ENCODE peak calls at places on chromosomes 13 and 19, in seven cellular contexts. O is uterus; Q is EH; N is natural killer cell; H is effector memory CD4-positive, alpha-beta T cell; P is PC-9; Z is progenitor cell of endocrine pancreas. F is an unnamed sample.

GRCh38 chr19:11478167-11479089 is 2.4 kb downstream of the ELAVL3 start:
- DNase-seq in O (no peak), Q (no peak), N (no peak), H (no peak), P (no peak), Z (no peak), F (no peak)

GRCh38 chr13:35979378-35979911 is 151.7 kb downstream of the DCLK1 start:
- DNase-seq in O (peak; percentile 83), Q (peak; percentile 92), N (no peak), H (no peak), P (no peak), Z (no peak), F (peak; percentile 25)

GRCh38 chr19:13923194-13923987 is 14.8 kb downstream of the PODNL1 start:
- DNase-seq in O (no peak), Q (no peak), N (no peak), H (no peak), P (no peak), Z (no peak), F (no peak)

GRCh38 chr19:6718741-6719539 is 1.5 kb downstream of the C3 start:
- DNase-seq in O (no peak), Q (peak; percentile 6), N (no peak), H (peak; percentile 23), P (peak; percentile 49), Z (no peak), F (peak; percentile 67)

GRCh38 chr13:110869805-110870706 is 44.8 kb downstream of the ANKRD10 start:
- DNase-seq in O (peak; percentile 98), Q (peak; percentile 100), N (peak; percentile 26), H (no peak), P (peak; percentile 99), Z (no peak), F (peak; percentile 91)

GRCh38 chr19:35268546-35269424 is at the start of gene USF2:
- DNase-seq in O (peak; percentile 69), Q (peak; percentile 79), N (peak; percentile 66), H (peak; percentile 50), P (no peak), Z (peak; percentile 54), F (peak; percentile 89)

GRCh38 chr13:51848674-51849073 is 3.7 kb upstream of the TMEM272 start:
- DNase-seq in O (no peak), Q (peak; percentile 84), N (no peak), H (no peak), P (no peak), Z (no peak), F (no peak)

GRCh38 chr13:20495087-20496023 is 30.3 kb downstream of the CRYL1 start:
- DNase-seq in O (peak; percentile 68), Q (peak; percentile 70), N (no peak), H (peak; percentile 16), P (peak; percentile 69), Z (peak; percentile 23), F (peak; percentile 79)

GRCh38 chr13:61391426-61391825 is 24.2 kb downstream of the PCDH20 start:
- DNase-seq in O (no peak), Q (no peak), N (no peak), H (no peak), P (no peak), Z (no peak), F (no peak)

GRCh38 chr13:49938921-49939320 is 2.8 kb upstream of the SPRYD7 start:
- DNase-seq in O (no peak), Q (no peak), N (no peak), H (no peak), P (no peak), Z (no peak), F (peak; percentile 69)

GRCh38 chr19:18223860-18224524 is 2.2 kb downstream of the PDE4C start:
- DNase-seq in O (peak; percentile 37), Q (no peak), N (no peak), H (no peak), P (peak; percentile 47), Z (no peak), F (peak; percentile 64)

GRCh38 chr19:32458500-32459123 is 53.0 kb downstream of the DPY19L3 start:
- DNase-seq in O (no peak), Q (no peak), N (no peak), H (no peak), P (no peak), Z (no peak), F (no peak)

GRCh38 chr19:1295169-1296012 is 9.7 kb downstream of the EFNA2 start:
- DNase-seq in O (no peak), Q (no peak), N (no peak), H (peak; percentile 27), P (no peak), Z (no peak), F (no peak)

GRCh38 chr13:20473139-20473538 is 52.5 kb downstream of the CRYL1 start:
- DNase-seq in O (no peak), Q (peak; percentile 35), N (no peak), H (no peak), P (no peak), Z (no peak), F (no peak)

GRCh38 chr19:4986471-4986888 is 17.6 kb downstream of the KDM4B start:
- DNase-seq in O (no peak), Q (no peak), N (no peak), H (no peak), P (no peak), Z (no peak), F (no peak)

GRCh38 chr13:112619730-112620639 is 32.0 kb upstream of the TUBGCP3 start:
- DNase-seq in O (no peak), Q (peak; percentile 52), N (no peak), H (no peak), P (no peak), Z (peak; percentile 36), F (peak; percentile 59)

GRCh38 chr19:33394723-33395560 is 21.4 kb downstream of the CEBPG start:
- DNase-seq in O (no peak), Q (no peak), N (no peak), H (no peak), P (no peak), Z (no peak), F (no peak)

GRCh38 chr13:24348797-24349515 is 39.6 kb downstream of the C1QTNF9 start:
- DNase-seq in O (no peak), Q (no peak), N (no peak), H (no peak), P (peak; percentile 93), Z (no peak), F (peak; percentile 26)

GRCh38 chr19:5147074-5147970 is 178.4 kb downstream of the KDM4B start:
- DNase-seq in O (no peak), Q (no peak), N (peak; percentile 10), H (no peak), P (no peak), Z (no peak), F (no peak)

GRCh38 chr13:26698392-26699196 is 62.0 kb downstream of the GPR12 start:
- DNase-seq in O (peak; percentile 81), Q (peak; percentile 85), N (peak; percentile 76), H (peak; percentile 44), P (peak; percentile 65), Z (peak; percentile 79), F (peak; percentile 87)

GRCh38 chr13:113895436-113895835 is 31.6 kb upstream of the GAS6 start:
- DNase-seq in O (no peak), Q (no peak), N (no peak), H (no peak), P (no peak), Z (no peak), F (no peak)

GRCh38 chr13:51906581-51906980 is 44.8 kb downstream of the CCDC70 start:
- DNase-seq in O (no peak), Q (no peak), N (no peak), H (no peak), P (peak; percentile 42), Z (no peak), F (no peak)

GRCh38 chr19:12703056-12703455 is 6.6 kb upstream of the FBXW9 start:
- DNase-seq in O (no peak), Q (peak; percentile 52), N (no peak), H (no peak), P (peak; percentile 38), Z (no peak), F (peak; percentile 18)

GRCh38 chr19:31408460-31409124 is 59.4 kb upstream of the TSHZ3 start:
- DNase-seq in O (peak; percentile 22), Q (peak; percentile 77), N (no peak), H (no peak), P (no peak), Z (no peak), F (peak; percentile 38)

GRCh38 chr19:52398091-52398461 is 427 bp downstream of the ZNF528 start:
- DNase-seq in O (no peak), Q (peak; percentile 16), N (no peak), H (no peak), P (no peak), Z (no peak), F (peak; percentile 31)

GRCh38 chr19:40416918-40417713 is 3.9 kb upstream of the PRX start:
- DNase-seq in O (no peak), Q (peak; percentile 63), N (no peak), H (no peak), P (no peak), Z (no peak), F (no peak)

GRCh38 chr19:1811472-1811894 is 593 bp downstream of the ATP8B3 start:
- DNase-seq in O (peak; percentile 73), Q (peak; percentile 72), N (peak; percentile 39), H (peak; percentile 59), P (peak; percentile 83), Z (no peak), F (peak; percentile 87)

GRCh38 chr19:21052902-21053301 is 29.1 kb upstream of the ZNF714 start:
- DNase-seq in O (no peak), Q (no peak), N (no peak), H (no peak), P (no peak), Z (no peak), F (no peak)

GRCh38 chr19:55391702-55392615 is 6.2 kb downstream of the RPL28 start:
- DNase-seq in O (no peak), Q (peak; percentile 31), N (no peak), H (no peak), P (no peak), Z (no peak), F (no peak)